ENCODE peak calls at places on chromosomes 6 and 20, in five cellular contexts. One of them, this sample, is unnamed.
A peak's percentile ranks its signal among the peaks of the same experiment; 100 is the strongest.

GRCh38 chr6:96015791-96016776 is at the start of gene FUT9:
- DNase-seq in heart left ventricle: peak; percentile 35
- DNase-seq in thoracic aorta: no peak
- DNase-seq in psoas muscle: peak; percentile 24
- DNase-seq in fibroblast of lung: peak; percentile 9
- DNase-seq in this sample: peak; percentile 74

GRCh38 chr20:60080401-60080800 is 122.2 kb downstream of the CDH26 start:
- DNase-seq in thoracic aorta: no peak
- DNase-seq in psoas muscle: no peak
- DNase-seq in fibroblast of lung: no peak
- DNase-seq in heart left ventricle: no peak
- DNase-seq in this sample: no peak

GRCh38 chr6:124463271-124463670 is 499.0 kb upstream of the RNF217 start:
- DNase-seq in thoracic aorta: no peak
- DNase-seq in heart left ventricle: no peak
- DNase-seq in fibroblast of lung: no peak
- DNase-seq in psoas muscle: no peak
- DNase-seq in this sample: no peak

GRCh38 chr6:111952821-111953535 is 79.7 kb upstream of the FYN start:
- DNase-seq in thoracic aorta: no peak
- DNase-seq in psoas muscle: no peak
- DNase-seq in fibroblast of lung: no peak
- DNase-seq in heart left ventricle: no peak
- DNase-seq in this sample: no peak

GRCh38 chr20:58014628-58015315 is 213.7 kb downstream of the ANKRD60 start:
- DNase-seq in psoas muscle: no peak
- DNase-seq in heart left ventricle: no peak
- DNase-seq in fibroblast of lung: peak; percentile 75
- DNase-seq in thoracic aorta: no peak
- DNase-seq in this sample: peak; percentile 59

GRCh38 chr6:128073389-128073788 is 172.5 kb upstream of the THEMIS start:
- DNase-seq in fibroblast of lung: peak; percentile 5
- DNase-seq in heart left ventricle: no peak
- DNase-seq in thoracic aorta: no peak
- DNase-seq in psoas muscle: no peak
- DNase-seq in this sample: no peak

GRCh38 chr6:148980234-148980633 is 233.4 kb downstream of the UST start:
- DNase-seq in psoas muscle: no peak
- DNase-seq in heart left ventricle: no peak
- DNase-seq in fibroblast of lung: peak; percentile 55
- DNase-seq in thoracic aorta: no peak
- DNase-seq in this sample: no peak

GRCh38 chr6:122400121-122400450 is 634 bp downstream of the HSF2 start:
- DNase-seq in thoracic aorta: peak; percentile 4
- DNase-seq in psoas muscle: peak; percentile 69
- DNase-seq in fibroblast of lung: peak; percentile 19
- DNase-seq in heart left ventricle: no peak
- DNase-seq in this sample: peak; percentile 68

DNA sequence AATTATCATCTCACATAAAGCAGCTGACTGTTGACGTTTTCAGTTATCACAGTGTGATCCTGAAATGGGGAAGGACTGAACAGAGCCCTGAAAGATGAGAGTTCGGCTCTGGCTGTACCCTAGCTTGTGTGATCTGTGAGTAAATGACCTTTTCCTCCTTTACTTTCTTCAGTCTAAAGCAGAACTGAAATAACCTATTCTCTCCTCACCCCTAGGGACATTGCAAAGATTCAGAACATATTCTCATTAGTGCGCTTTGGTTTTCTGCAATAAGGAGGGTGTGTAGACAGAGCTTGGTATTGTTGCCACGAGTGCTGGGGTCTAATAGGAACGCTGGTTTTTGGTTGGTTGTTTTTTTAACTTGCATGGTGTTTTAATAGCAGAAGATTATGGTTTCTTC is 16.7 kb downstream of the FARS2 start:
- DNase-seq in fibroblast of lung: no peak
- DNase-seq in thoracic aorta: no peak
- DNase-seq in heart left ventricle: no peak
- DNase-seq in psoas muscle: no peak
- DNase-seq in this sample: no peak
- H3K4me1 ChIP-seq in fibroblast of lung: no peaks in the 10 kb centered on the region
- H3K4me1 ChIP-seq in thoracic aorta: no peaks in the 10 kb centered on the region
- H3K4me1 ChIP-seq in heart left ventricle: no peaks in the 10 kb centered on the region
- H3K4me1 ChIP-seq in psoas muscle: no peaks in the 10 kb centered on the region
- H3K4me1 ChIP-seq in this sample: no peaks in the 10 kb centered on the region

GRCh38 chr6:7879980-7880717 is 30.4 kb downstream of the TXNDC5 start:
- DNase-seq in fibroblast of lung: no peak
- DNase-seq in thoracic aorta: no peak
- DNase-seq in psoas muscle: no peak
- DNase-seq in heart left ventricle: no peak
- DNase-seq in this sample: no peak
- H3K36me3 ChIP-seq in fibroblast of lung: peaks cover 20% of the 10 kb centered on the region
- H3K36me3 ChIP-seq in thoracic aorta: peaks cover 35% of the 10 kb centered on the region
- H3K36me3 ChIP-seq in psoas muscle: peaks cover 65% of the 10 kb centered on the region
- H3K36me3 ChIP-seq in heart left ventricle: peaks cover 28% of the 10 kb centered on the region
- H3K36me3 ChIP-seq in this sample: peaks cover 57% of the 10 kb centered on the region

GRCh38 chr20:23641936-23642751 is 4.4 kb upstream of the CST3 start:
- DNase-seq in fibroblast of lung: peak; percentile 72
- DNase-seq in thoracic aorta: no peak
- DNase-seq in psoas muscle: peak; percentile 89
- DNase-seq in heart left ventricle: no peak
- DNase-seq in this sample: no peak
- H3K4me1 ChIP-seq in fibroblast of lung: peaks cover 12% of the 10 kb centered on the region
- H3K4me1 ChIP-seq in thoracic aorta: no peaks in the 10 kb centered on the region
- H3K4me1 ChIP-seq in psoas muscle: peaks cover 33% of the 10 kb centered on the region
- H3K4me1 ChIP-seq in heart left ventricle: peaks cover 23% of the 10 kb centered on the region
- H3K4me1 ChIP-seq in this sample: peaks cover 27% of the 10 kb centered on the region

GRCh38 chr20:38760978-38761377 is 12.7 kb downstream of the ACTR5 start:
- DNase-seq in fibroblast of lung: no peak
- DNase-seq in psoas muscle: no peak
- DNase-seq in heart left ventricle: no peak
- DNase-seq in thoracic aorta: no peak
- DNase-seq in this sample: no peak

GRCh38 chr20:38762174-38762573 is 13.9 kb downstream of the ACTR5 start:
- DNase-seq in thoracic aorta: no peak
- DNase-seq in heart left ventricle: no peak
- DNase-seq in psoas muscle: no peak
- DNase-seq in fibroblast of lung: no peak
- DNase-seq in this sample: no peak

GRCh38 chr20:38766071-38766470 is 17.8 kb downstream of the ACTR5 start:
- DNase-seq in psoas muscle: no peak
- DNase-seq in heart left ventricle: no peak
- DNase-seq in thoracic aorta: no peak
- DNase-seq in fibroblast of lung: peak; percentile 28
- DNase-seq in this sample: no peak

GRCh38 chr20:38764563-38765355 is 16.5 kb downstream of the ACTR5 start:
- DNase-seq in fibroblast of lung: peak; percentile 89
- DNase-seq in psoas muscle: no peak
- DNase-seq in thoracic aorta: no peak
- DNase-seq in heart left ventricle: no peak
- DNase-seq in this sample: no peak

DNA sequence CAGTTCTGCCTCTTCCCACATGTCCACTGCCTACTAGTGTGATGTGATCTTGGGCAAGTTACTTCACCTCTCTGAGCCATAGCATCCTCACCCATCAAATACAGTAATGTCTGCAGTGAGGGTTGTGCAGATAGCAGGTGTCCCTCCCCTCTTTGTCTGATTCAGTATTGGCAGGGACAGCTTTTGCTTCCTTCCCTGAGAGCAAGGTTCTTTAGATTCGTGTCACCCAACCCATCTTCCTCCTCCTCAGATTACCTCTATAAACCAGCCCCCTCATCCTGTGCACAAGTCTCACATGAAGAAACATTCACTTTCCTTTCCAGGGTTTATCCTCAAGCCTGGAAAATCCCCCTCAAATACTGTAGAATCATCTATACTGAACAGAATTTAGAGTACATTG is 15.4 kb downstream of the ACTR5 start:
- DNase-seq in heart left ventricle: no peak
- DNase-seq in thoracic aorta: no peak
- DNase-seq in fibroblast of lung: no peak
- DNase-seq in psoas muscle: no peak
- DNase-seq in this sample: no peak
- H3K36me3 ChIP-seq in heart left ventricle: no peaks in the 10 kb centered on the region
- H3K36me3 ChIP-seq in thoracic aorta: peaks cover 16% of the 10 kb centered on the region
- H3K36me3 ChIP-seq in fibroblast of lung: peaks cover 4% of the 10 kb centered on the region
- H3K36me3 ChIP-seq in psoas muscle: peaks cover 97% of the 10 kb centered on the region
- H3K36me3 ChIP-seq in this sample: peaks cover 96% of the 10 kb centered on the region

GRCh38 chr6:107600111-107600510 is 110.2 kb downstream of the SOBP start:
- DNase-seq in fibroblast of lung: peak; percentile 62
- DNase-seq in psoas muscle: no peak
- DNase-seq in thoracic aorta: no peak
- DNase-seq in heart left ventricle: no peak
- DNase-seq in this sample: no peak

GRCh38 chr6:107601406-107601805 is 111.5 kb downstream of the SOBP start:
- DNase-seq in psoas muscle: no peak
- DNase-seq in fibroblast of lung: no peak
- DNase-seq in heart left ventricle: no peak
- DNase-seq in thoracic aorta: no peak
- DNase-seq in this sample: no peak

GRCh38 chr6:107604549-107604948 is 114.6 kb downstream of the SOBP start:
- DNase-seq in thoracic aorta: no peak
- DNase-seq in heart left ventricle: no peak
- DNase-seq in psoas muscle: no peak
- DNase-seq in fibroblast of lung: no peak
- DNase-seq in this sample: no peak

GRCh38 chr6:107600936-107601335 is 111.0 kb downstream of the SOBP start:
- DNase-seq in psoas muscle: no peak
- DNase-seq in fibroblast of lung: peak; percentile 88
- DNase-seq in heart left ventricle: no peak
- DNase-seq in thoracic aorta: no peak
- DNase-seq in this sample: no peak

DNA sequence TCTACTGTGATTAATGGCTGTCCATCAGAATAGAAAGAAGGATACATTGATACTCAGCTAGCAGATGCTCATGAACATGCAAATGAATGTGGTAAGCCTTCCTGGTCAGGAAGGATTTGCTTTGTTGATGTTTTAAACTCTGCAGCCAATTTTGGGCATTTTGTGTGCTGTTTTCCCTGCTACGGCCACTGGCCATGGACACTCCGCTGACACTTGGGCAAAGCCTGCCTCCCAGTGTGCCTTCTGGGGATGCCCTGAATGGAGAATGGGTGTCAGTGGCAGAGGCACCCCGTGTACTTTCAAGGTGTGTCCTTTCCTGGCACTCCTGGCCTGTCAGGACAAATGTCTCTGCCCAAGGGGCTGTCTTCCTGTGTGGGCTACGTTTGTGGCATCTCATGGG is 113.1 kb downstream of the SOBP start:
- DNase-seq in fibroblast of lung: no peak
- DNase-seq in thoracic aorta: no peak
- DNase-seq in psoas muscle: no peak
- DNase-seq in heart left ventricle: no peak
- DNase-seq in this sample: no peak
- H3K4me1 ChIP-seq in fibroblast of lung: peaks cover 3% of the 10 kb centered on the region
- H3K4me1 ChIP-seq in thoracic aorta: peaks cover 18% of the 10 kb centered on the region
- H3K4me1 ChIP-seq in psoas muscle: peaks cover 48% of the 10 kb centered on the region
- H3K4me1 ChIP-seq in heart left ventricle: peaks cover 55% of the 10 kb centered on the region
- H3K4me1 ChIP-seq in this sample: peaks cover 12% of the 10 kb centered on the region

GRCh38 chr20:36785308-36785707 is 11.7 kb upstream of the DSN1 start:
- DNase-seq in psoas muscle: no peak
- DNase-seq in thoracic aorta: no peak
- DNase-seq in fibroblast of lung: no peak
- DNase-seq in heart left ventricle: no peak
- DNase-seq in this sample: no peak

GRCh38 chr20:36784116-36784515 is 10.6 kb upstream of the DSN1 start:
- DNase-seq in thoracic aorta: no peak
- DNase-seq in heart left ventricle: no peak
- DNase-seq in fibroblast of lung: no peak
- DNase-seq in psoas muscle: no peak
- DNase-seq in this sample: no peak

GRCh38 chr20:36784900-36785299 is 11.3 kb upstream of the DSN1 start:
- DNase-seq in fibroblast of lung: peak; percentile 17
- DNase-seq in heart left ventricle: no peak
- DNase-seq in thoracic aorta: no peak
- DNase-seq in psoas muscle: peak; percentile 79
- DNase-seq in this sample: no peak

GRCh38 chr20:36786663-36787062 is 13.1 kb upstream of the DSN1 start:
- DNase-seq in thoracic aorta: no peak
- DNase-seq in psoas muscle: no peak
- DNase-seq in fibroblast of lung: no peak
- DNase-seq in heart left ventricle: no peak
- DNase-seq in this sample: no peak

GRCh38 chr20:36786246-36786645 is 12.7 kb upstream of the DSN1 start:
- DNase-seq in heart left ventricle: no peak
- DNase-seq in thoracic aorta: no peak
- DNase-seq in psoas muscle: no peak
- DNase-seq in fibroblast of lung: no peak
- DNase-seq in this sample: no peak
- H3K36me3 ChIP-seq in heart left ventricle: peaks cover 10% of the 10 kb centered on the region
- H3K36me3 ChIP-seq in thoracic aorta: peaks cover 28% of the 10 kb centered on the region
- H3K36me3 ChIP-seq in psoas muscle: peaks cover 20% of the 10 kb centered on the region
- H3K36me3 ChIP-seq in fibroblast of lung: peaks cover 15% of the 10 kb centered on the region
- H3K36me3 ChIP-seq in this sample: peaks cover 60% of the 10 kb centered on the region

GRCh38 chr20:17681741-17682102 is 320 bp downstream of the RRBP1 start:
- DNase-seq in thoracic aorta: no peak
- DNase-seq in heart left ventricle: no peak
- DNase-seq in psoas muscle: no peak
- DNase-seq in fibroblast of lung: no peak
- DNase-seq in this sample: peak; percentile 76

GRCh38 chr20:17679786-17680127 is 2.3 kb downstream of the RRBP1 start:
- DNase-seq in heart left ventricle: no peak
- DNase-seq in thoracic aorta: no peak
- DNase-seq in psoas muscle: no peak
- DNase-seq in fibroblast of lung: no peak
- DNase-seq in this sample: no peak

GRCh38 chr20:17680128-17680835 is 1.8 kb downstream of the RRBP1 start:
- DNase-seq in psoas muscle: peak; percentile 72
- DNase-seq in thoracic aorta: no peak
- DNase-seq in fibroblast of lung: peak; percentile 61
- DNase-seq in heart left ventricle: peak; percentile 75
- DNase-seq in this sample: peak; percentile 79

GRCh38 chr20:17682103-17682888 is at the start of gene RRBP1:
- DNase-seq in heart left ventricle: peak; percentile 99
- DNase-seq in psoas muscle: peak; percentile 99
- DNase-seq in thoracic aorta: peak; percentile 94
- DNase-seq in fibroblast of lung: peak; percentile 97
- DNase-seq in this sample: peak; percentile 99

DNA sequence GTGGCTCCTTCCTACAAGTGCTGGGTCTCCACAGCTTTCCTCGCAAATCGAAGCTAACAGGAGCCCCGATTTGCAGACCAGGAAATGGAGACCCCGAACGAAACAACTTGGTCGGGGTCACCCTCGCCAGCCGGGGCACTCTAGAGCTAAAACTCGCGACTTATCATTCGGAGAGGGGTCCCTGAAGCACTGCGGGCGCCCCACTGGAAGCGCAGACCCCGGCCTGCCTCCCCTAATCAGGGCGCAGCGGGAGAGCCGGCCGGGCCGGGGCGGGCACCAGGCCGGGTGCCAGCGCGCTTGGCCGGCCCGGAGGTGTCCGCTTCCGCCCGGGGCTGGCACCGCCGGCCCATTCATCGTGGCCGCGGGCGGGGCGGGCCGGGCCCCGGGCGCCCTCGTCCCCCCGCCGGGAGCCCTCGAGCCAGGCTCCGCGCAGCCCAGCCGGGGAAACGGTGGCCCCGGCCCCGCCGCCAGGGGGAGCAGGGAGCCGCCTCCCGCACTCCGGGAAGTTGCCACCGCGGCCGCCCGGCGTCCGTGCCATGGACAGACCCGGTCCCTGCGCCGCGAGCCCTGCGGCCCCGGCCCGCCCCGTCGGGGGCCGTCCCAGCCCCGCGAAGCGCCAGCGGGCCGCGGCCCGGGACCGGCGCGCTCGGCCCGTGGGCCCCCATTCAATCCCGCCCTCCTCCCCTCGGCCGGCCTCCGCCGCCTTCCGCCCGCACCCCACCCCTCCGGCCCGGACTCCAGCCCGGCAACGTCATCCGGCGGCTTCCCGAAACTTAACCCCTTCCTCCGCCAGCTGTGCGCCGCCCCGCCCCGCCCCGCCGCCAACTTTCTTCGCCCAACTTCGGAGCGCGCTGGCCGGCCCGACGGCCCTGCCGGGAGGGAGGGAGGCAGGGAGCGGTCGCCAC is 954 bp downstream of the RRBP1 start:
- DNase-seq in fibroblast of lung: peak; percentile 72
- DNase-seq in thoracic aorta: peak; percentile 46
- DNase-seq in psoas muscle: peak; percentile 92
- DNase-seq in heart left ventricle: peak; percentile 92
- DNase-seq in this sample: peak; percentile 91
- H3K4me1 ChIP-seq in fibroblast of lung: peaks cover 10% of the 10 kb centered on the region
- H3K4me1 ChIP-seq in thoracic aorta: peaks cover 36% of the 10 kb centered on the region
- H3K4me1 ChIP-seq in psoas muscle: peaks cover 16% of the 10 kb centered on the region
- H3K4me1 ChIP-seq in heart left ventricle: peaks cover 48% of the 10 kb centered on the region
- H3K4me1 ChIP-seq in this sample: peaks cover 24% of the 10 kb centered on the region